ENCODE peak calls at places on chromosomes 7 and 10, in eight cellular contexts. C is AG09309, M is GM12864, G is endodermal cell, Z is cardiac muscle cell, V is dorsolateral prefrontal cortex, Y is RWPE2, J is AG04449. U is an unnamed sample.
A peak's percentile ranks its signal among the peaks of the same experiment; 100 is the strongest.

GRCh38 chr7:106460792-106461254 is 176.0 kb upstream of the NAMPT start:
- DNase-seq in G (no peak), Y (no peak), V (no peak), Z (no peak), M (no peak), C (no peak), J (no peak), U (no peak)

GRCh38 chr10:113626809-113627370 is 37.0 kb downstream of the NRAP start:
- DNase-seq in C (no peak), G (peak; percentile 28), Y (no peak), M (no peak), J (peak; percentile 9), V (no peak), Z (no peak), U (no peak)

GRCh38 chr7:10931161-10931560 is 42.5 kb upstream of the PHF14 start:
- DNase-seq in M (no peak), V (no peak), G (no peak), J (no peak), Y (no peak), Z (no peak), C (no peak), U (no peak)

GRCh38 chr7:128155100-128155763 is 85.8 kb upstream of the LEP start:
- DNase-seq in V (no peak), Z (no peak), M (no peak), Y (no peak), J (no peak), G (peak; percentile 70), C (no peak), U (no peak)

GRCh38 chr7:22361795-22362194 is 4.8 kb upstream of the RAPGEF5 start:
- DNase-seq in M (no peak), Z (no peak), Y (no peak), J (no peak), V (peak; percentile 75), G (no peak), C (no peak), U (no peak)

GRCh38 chr10:17175551-17175950 is 25.9 kb downstream of the TRDMT1 start:
- DNase-seq in V (no peak), Z (no peak), C (no peak), G (no peak), J (no peak), M (no peak), Y (no peak), U (no peak)

GRCh38 chr7:70872188-70872587 is 259.8 kb upstream of the GALNT17 start:
- DNase-seq in J (no peak), G (no peak), V (no peak), Y (no peak), Z (no peak), C (no peak), M (no peak), U (no peak)

GRCh38 chr7:133044722-133045473 is 37.0 kb downstream of the CHCHD3 start:
- DNase-seq in C (no peak), M (no peak), G (peak; percentile 89), V (no peak), J (no peak), Z (peak; percentile 22), Y (no peak), U (no peak)

GRCh38 chr7:78124221-78124620 is 325.6 kb downstream of the PHTF2 start:
- DNase-seq in V (peak; percentile 6), J (no peak), Z (no peak), G (no peak), Y (no peak), C (no peak), M (no peak), U (no peak)

GRCh38 chr7:41881313-41882130 is 178.6 kb upstream of the INHBA start:
- DNase-seq in C (no peak), J (no peak), Z (no peak), Y (no peak), M (peak; percentile 96), G (no peak), V (no peak), U (no peak)

GRCh38 chr7:7552199-7552598 is 14.5 kb upstream of the MIOS start:
- DNase-seq in V (no peak), Z (no peak), Y (no peak), C (no peak), J (no peak), G (no peak), M (no peak), U (no peak)

GRCh38 chr7:26186364-26187311 is 13.9 kb downstream of the HNRNPA2B1 start:
- DNase-seq in Y (no peak), C (no peak), M (no peak), G (no peak), V (no peak), Z (no peak), J (no peak), U (no peak)

GRCh38 chr7:77466455-77466854 is 50.3 kb upstream of the GSAP start:
- DNase-seq in M (peak; percentile 30), C (no peak), G (no peak), Y (no peak), J (no peak), Z (no peak), V (no peak), U (no peak)

GRCh38 chr7:47401571-47402570 is 180.0 kb downstream of the TNS3 start:
- DNase-seq in J (no peak), V (no peak), M (no peak), G (peak; percentile 40), Z (no peak), C (no peak), Y (no peak), U (no peak)

GRCh38 chr10:594584-595270 is 94.7 kb downstream of the DIP2C start:
- DNase-seq in J (no peak), V (no peak), M (no peak), Y (no peak), G (no peak), Z (no peak), C (no peak), U (no peak)

GRCh38 chr7:137519964-137520363 is 176.4 kb upstream of the PTN start:
- DNase-seq in Y (no peak), M (no peak), Z (no peak), C (no peak), V (no peak), J (no peak), G (no peak), U (no peak)

GRCh38 chr10:110501142-110501937 is 3.6 kb downstream of the DUSP5 start:
- DNase-seq in C (peak; percentile 72), V (peak; percentile 74), M (peak; percentile 72), J (no peak), Y (peak; percentile 95), G (peak; percentile 94), Z (peak; percentile 81), U (peak; percentile 63)

GRCh38 chr7:74015670-74016069 is 12.3 kb upstream of the ELN start:
- DNase-seq in M (no peak), Z (no peak), Y (no peak), G (no peak), C (no peak), V (no peak), J (no peak), U (no peak)

GRCh38 chr7:74017122-74017521 is 10.9 kb upstream of the ELN start:
- DNase-seq in G (no peak), C (no peak), Z (no peak), V (no peak), M (no peak), J (no peak), Y (no peak), U (no peak)

GRCh38 chr7:74020396-74020795 is 7.6 kb upstream of the ELN start:
- DNase-seq in J (no peak), Y (no peak), M (no peak), G (no peak), V (no peak), C (no peak), Z (no peak), U (no peak)

GRCh38 chr7:74019149-74019548 is 8.8 kb upstream of the ELN start:
- DNase-seq in V (no peak), C (no peak), G (no peak), Z (no peak), Y (no peak), J (no peak), M (no peak), U (no peak)

GRCh38 chr7:74018261-74018660 is 9.7 kb upstream of the ELN start:
- DNase-seq in Y (no peak), G (no peak), C (no peak), V (no peak), Z (no peak), M (no peak), J (no peak), U (no peak)
- TF ChIP-seq CTCF in Y (no peak), G (no peak), C (no peak), V (no peak), Z (no peak), M (no peak), J (no peak), U (no peak)

GRCh38 chr10:91088300-91089140 is 131.9 kb upstream of the PCGF5 start:
- DNase-seq in Z (peak; percentile 55), Y (no peak), C (no peak), J (no peak), G (no peak), M (peak; percentile 4), V (no peak), U (no peak)

GRCh38 chr10:91091780-91092179 is 128.7 kb upstream of the PCGF5 start:
- DNase-seq in Y (no peak), Z (no peak), G (no peak), V (no peak), C (no peak), J (no peak), M (no peak), U (no peak)

GRCh38 chr10:91096263-91096662 is 124.2 kb upstream of the PCGF5 start:
- DNase-seq in J (no peak), V (no peak), Y (no peak), G (no peak), Z (no peak), M (no peak), C (no peak), U (no peak)

GRCh38 chr10:91090761-91091529 is 129.5 kb upstream of the PCGF5 start:
- DNase-seq in M (peak; percentile 7), G (no peak), C (peak; percentile 17), Y (no peak), Z (no peak), V (no peak), J (no peak), U (no peak)
- TF ChIP-seq CTCF in M (peak; percentile 45), G (peak; percentile 33), C (peak; percentile 43), Y (no peak), Z (peak; percentile 19), V (no peak), J (peak; percentile 23), U (no peak)

DNA sequence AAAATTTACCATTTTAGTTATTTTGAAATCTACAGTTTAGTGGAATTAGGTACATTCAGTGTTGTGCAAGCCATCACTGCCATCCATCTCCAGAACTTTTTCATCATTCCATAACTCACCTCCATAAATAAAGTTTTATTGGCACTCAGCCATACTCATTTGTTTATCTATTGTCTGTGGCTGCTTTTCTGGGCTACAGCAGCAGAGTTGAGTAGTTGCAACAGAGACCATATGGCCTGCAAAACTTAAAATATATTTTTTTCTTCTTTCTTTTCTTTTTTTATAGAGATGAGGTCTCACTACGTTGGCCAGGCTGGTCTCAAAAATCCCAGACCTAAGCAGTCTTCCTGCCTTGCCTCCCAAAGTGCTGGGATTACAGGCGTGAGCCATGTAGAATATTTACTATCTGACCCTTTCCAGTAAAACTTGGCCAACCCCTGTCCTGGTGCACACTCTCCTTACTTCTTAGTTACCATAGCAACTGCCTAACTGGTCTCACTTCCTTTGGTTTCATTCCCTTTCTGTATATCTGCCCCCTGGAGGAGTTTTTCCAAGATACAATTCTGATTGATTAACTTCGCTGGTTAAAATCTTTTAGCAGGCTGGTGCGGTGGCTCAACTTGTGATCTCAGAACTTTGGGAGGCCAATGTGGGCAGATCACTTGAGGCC is 133.2 kb downstream of the CUX1 start:
- DNase-seq in M (no peak), J (no peak), V (no peak), Y (no peak), G (no peak), Z (no peak), C (no peak), U (no peak)
- TF ChIP-seq CTCF in M (no peak), J (no peak), V (no peak), Y (peak; percentile 24), G (peak; percentile 53), Z (peak; percentile 45), C (peak; percentile 2), U (no peak)

GRCh38 chr10:84429926-84430520 is 101.6 kb downstream of the CCSER2 start:
- DNase-seq in V (peak; percentile 54), J (no peak), Y (peak; percentile 64), G (peak; percentile 94), C (no peak), M (peak; percentile 59), Z (peak; percentile 41), U (no peak)
- TF ChIP-seq CTCF in V (peak; percentile 56), J (peak; percentile 63), Y (peak; percentile 87), G (peak; percentile 89), C (peak; percentile 69), M (peak; percentile 97), Z (peak; percentile 86), U (no peak)

U was measured in mesothelial cell of epicardium.